ENCODE peak calls at places on chromosome 7, in six cellular contexts. One of them, this sample, is unnamed.

GRCh38 chr7:77696643-77697534 is 630 bp downstream of the RSBN1L start:
- DNase-seq in germinal center: peak; percentile 39
- DNase-seq in hypothalamus: peak; percentile 92
- DNase-seq in EL: peak; percentile 61
- DNase-seq in activated CD4-positive, alpha-beta T cell treated with anti-CD3 and anti-CD28 coated beads, Interleukin-2, amount 50 U/mL, for 48 hours: peak; percentile 67
- DNase-seq in hepatic stellate cell: peak; percentile 27
- DNase-seq in this sample: peak; percentile 55

GRCh38 chr7:66036788-66037187 is 38.8 kb upstream of the ASL start:
- DNase-seq in germinal center: no peak
- DNase-seq in hypothalamus: no peak
- DNase-seq in EL: no peak
- DNase-seq in activated CD4-positive, alpha-beta T cell treated with anti-CD3 and anti-CD28 coated beads, Interleukin-2, amount 50 U/mL, for 48 hours: no peak
- DNase-seq in hepatic stellate cell: no peak
- DNase-seq in this sample: no peak

GRCh38 chr7:140592957-140593356 is 47.7 kb downstream of the DENND2A start:
- DNase-seq in germinal center: no peak
- DNase-seq in hypothalamus: no peak
- DNase-seq in EL: no peak
- DNase-seq in activated CD4-positive, alpha-beta T cell treated with anti-CD3 and anti-CD28 coated beads, Interleukin-2, amount 50 U/mL, for 48 hours: no peak
- DNase-seq in hepatic stellate cell: no peak
- DNase-seq in this sample: no peak

GRCh38 chr7:22124906-22125305 is 179.2 kb upstream of the CDCA7L start:
- DNase-seq in germinal center: no peak
- DNase-seq in hypothalamus: no peak
- DNase-seq in EL: no peak
- DNase-seq in activated CD4-positive, alpha-beta T cell treated with anti-CD3 and anti-CD28 coated beads, Interleukin-2, amount 50 U/mL, for 48 hours: no peak
- DNase-seq in hepatic stellate cell: no peak
- DNase-seq in this sample: no peak

GRCh38 chr7:105587899-105588690 is 6.8 kb upstream of the EFCAB10 start:
- DNase-seq in germinal center: no peak
- DNase-seq in hypothalamus: no peak
- DNase-seq in EL: peak; percentile 25
- DNase-seq in activated CD4-positive, alpha-beta T cell treated with anti-CD3 and anti-CD28 coated beads, Interleukin-2, amount 50 U/mL, for 48 hours: no peak
- DNase-seq in hepatic stellate cell: peak; percentile 38
- DNase-seq in this sample: no peak

GRCh38 chr7:19107392-19108147 is 9.9 kb downstream of the TWIST1 start:
- DNase-seq in germinal center: no peak
- DNase-seq in hypothalamus: no peak
- DNase-seq in EL: peak; percentile 86
- DNase-seq in activated CD4-positive, alpha-beta T cell treated with anti-CD3 and anti-CD28 coated beads, Interleukin-2, amount 50 U/mL, for 48 hours: no peak
- DNase-seq in hepatic stellate cell: peak; percentile 57
- DNase-seq in this sample: peak; percentile 92

GRCh38 chr7:16301251-16301650 is 120.1 kb downstream of the CRPPA start:
- DNase-seq in germinal center: no peak
- DNase-seq in hypothalamus: no peak
- DNase-seq in EL: no peak
- DNase-seq in activated CD4-positive, alpha-beta T cell treated with anti-CD3 and anti-CD28 coated beads, Interleukin-2, amount 50 U/mL, for 48 hours: no peak
- DNase-seq in hepatic stellate cell: no peak
- DNase-seq in this sample: no peak

GRCh38 chr7:133020501-133020900 is 61.4 kb downstream of the CHCHD3 start:
- DNase-seq in germinal center: no peak
- DNase-seq in hypothalamus: no peak
- DNase-seq in EL: no peak
- DNase-seq in activated CD4-positive, alpha-beta T cell treated with anti-CD3 and anti-CD28 coated beads, Interleukin-2, amount 50 U/mL, for 48 hours: no peak
- DNase-seq in hepatic stellate cell: no peak
- DNase-seq in this sample: no peak

GRCh38 chr7:118590107-118590506 is 365.6 kb downstream of the ANKRD7 start:
- DNase-seq in germinal center: no peak
- DNase-seq in hypothalamus: no peak
- DNase-seq in EL: no peak
- DNase-seq in activated CD4-positive, alpha-beta T cell treated with anti-CD3 and anti-CD28 coated beads, Interleukin-2, amount 50 U/mL, for 48 hours: no peak
- DNase-seq in hepatic stellate cell: no peak
- DNase-seq in this sample: no peak

GRCh38 chr7:111730476-111731300 is 168.4 kb upstream of the IMMP2L start:
- DNase-seq in germinal center: no peak
- DNase-seq in hypothalamus: no peak
- DNase-seq in EL: peak; percentile 63
- DNase-seq in activated CD4-positive, alpha-beta T cell treated with anti-CD3 and anti-CD28 coated beads, Interleukin-2, amount 50 U/mL, for 48 hours: no peak
- DNase-seq in hepatic stellate cell: peak; percentile 14
- DNase-seq in this sample: peak; percentile 4

GRCh38 chr7:43058271-43059066 is 54.0 kb upstream of the HECW1 start:
- DNase-seq in germinal center: peak; percentile 12
- DNase-seq in hypothalamus: no peak
- DNase-seq in EL: no peak
- DNase-seq in activated CD4-positive, alpha-beta T cell treated with anti-CD3 and anti-CD28 coated beads, Interleukin-2, amount 50 U/mL, for 48 hours: no peak
- DNase-seq in hepatic stellate cell: no peak
- DNase-seq in this sample: no peak

This sample was measured in SJSA1.